ENCODE peak calls at places on chromosomes 7 and 10, in five cellular contexts. B is IMR-90, R is HepG2, P is PC-9, N is GM23248. M is an unnamed sample.

GRCh38 chr7:106887376-106887775 is 22.3 kb downstream of the PIK3CG start:
- DNase-seq in B (no peak), R (no peak), P (no peak), N (no peak), M (no peak)

GRCh38 chr10:73588656-73589055 is 2.5 kb downstream of the USP54 start:
- DNase-seq in B (peak; percentile 32), R (peak; percentile 47), P (no peak), N (peak; percentile 51), M (peak; percentile 26)

GRCh38 chr7:106041140-106041717 is 70.9 kb downstream of the SYPL1 start:
- DNase-seq in B (peak; percentile 29), R (peak; percentile 50), P (peak; percentile 39), N (peak; percentile 71), M (peak; percentile 65)

GRCh38 chr7:149220534-149220933 is 18.9 kb upstream of the ZNF212 start:
- DNase-seq in B (peak; percentile 75), R (no peak), P (no peak), N (peak; percentile 89), M (no peak)

GRCh38 chr7:32481921-32482320 is 8.3 kb downstream of the LSM5 start:
- DNase-seq in B (no peak), R (no peak), P (no peak), N (no peak), M (no peak)

GRCh38 chr7:2164646-2165045 is 68.1 kb downstream of the MAD1L1 start:
- DNase-seq in B (no peak), R (no peak), P (no peak), N (no peak), M (no peak)

GRCh38 chr7:29141981-29142380 is 4.4 kb downstream of the CPVL start:
- DNase-seq in B (no peak), R (no peak), P (no peak), N (no peak), M (no peak)

GRCh38 chr10:55668326-55668922 is 692.6 kb downstream of the ZWINT start:
- DNase-seq in B (no peak), R (peak; percentile 18), P (no peak), N (peak; percentile 3), M (peak; percentile 43)

DNA sequence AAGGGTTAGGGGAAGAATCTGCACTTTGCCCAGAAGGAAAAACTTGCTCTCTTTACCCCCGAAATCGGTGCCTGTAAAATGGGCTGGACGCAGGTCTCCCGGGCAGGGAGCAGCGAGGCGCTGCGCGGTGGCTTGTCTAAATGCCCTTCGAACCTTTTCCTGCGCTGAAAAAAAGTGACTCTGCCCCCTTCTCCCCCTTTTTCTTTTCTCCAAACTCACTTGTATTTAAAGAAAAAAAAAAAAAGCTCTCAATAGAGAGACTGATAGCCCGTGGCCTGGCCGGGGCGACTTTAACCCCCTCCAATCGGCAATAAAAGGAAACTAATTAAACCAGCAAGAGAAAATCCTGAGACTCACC is 286 bp downstream of the SP8 start:
- DNase-seq in B (no peak), R (no peak), P (no peak), N (no peak), M (no peak)
- H2AFZ ChIP-seq in B (peak overlapping the region; percentile 21), R (no peak overlapping the region), P (no peak overlapping the region), N (peak overlapping the region; percentile 49), M (peak overlapping the region; percentile 48)

GRCh38 chr7:22565315-22565811 is 65.4 kb upstream of the STEAP1B start:
- DNase-seq in B (peak; percentile 74), R (no peak), P (peak; percentile 89), N (peak; percentile 83), M (no peak)
- H3K4me1 ChIP-seq in B (peaks cover 43% of the 10 kb centered on the region), R (peaks cover 8% of the 10 kb centered on the region), P (peaks cover 70% of the 10 kb centered on the region), N (peaks cover 57% of the 10 kb centered on the region), M (peaks cover 32% of the 10 kb centered on the region)

GRCh38 chr7:140196361-140197217 is 19.8 kb upstream of the KDM7A start:
- DNase-seq in B (peak; percentile 34), R (no peak), P (no peak), N (peak; percentile 74), M (no peak)
- H2AFZ ChIP-seq in B (peak overlapping the region; percentile 26), R (no peak overlapping the region), P (no peak overlapping the region), N (peak overlapping the region; percentile 55), M (no peak overlapping the region)

DNA sequence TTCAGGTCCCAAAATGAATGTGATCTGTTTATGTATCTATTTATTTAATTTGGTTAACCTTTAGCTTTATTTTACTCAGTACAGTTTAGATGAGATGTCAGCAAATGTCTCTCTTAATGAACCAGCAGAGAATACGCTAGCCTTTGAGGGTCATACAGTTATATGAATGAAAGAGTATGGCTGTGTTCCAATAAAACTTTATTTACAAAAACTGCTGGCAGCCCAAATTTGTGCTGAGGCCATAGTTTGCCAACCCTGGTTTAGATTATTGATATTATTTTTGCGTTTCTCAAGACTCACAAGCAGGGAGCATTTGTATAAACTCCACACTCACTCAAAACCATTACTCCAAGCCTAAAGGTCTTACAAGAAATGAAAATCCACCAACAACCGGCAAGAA is 323.4 kb upstream of the NRP1 start:
- DNase-seq in B (no peak), R (no peak), P (no peak), N (no peak), M (no peak)
- H3K4me1 ChIP-seq in B (peaks cover 4% of the 10 kb centered on the region), R (peaks cover 36% of the 10 kb centered on the region), P (peaks cover 10% of the 10 kb centered on the region), N (peaks cover 32% of the 10 kb centered on the region), M (no peaks in the 10 kb centered on the region)

DNA sequence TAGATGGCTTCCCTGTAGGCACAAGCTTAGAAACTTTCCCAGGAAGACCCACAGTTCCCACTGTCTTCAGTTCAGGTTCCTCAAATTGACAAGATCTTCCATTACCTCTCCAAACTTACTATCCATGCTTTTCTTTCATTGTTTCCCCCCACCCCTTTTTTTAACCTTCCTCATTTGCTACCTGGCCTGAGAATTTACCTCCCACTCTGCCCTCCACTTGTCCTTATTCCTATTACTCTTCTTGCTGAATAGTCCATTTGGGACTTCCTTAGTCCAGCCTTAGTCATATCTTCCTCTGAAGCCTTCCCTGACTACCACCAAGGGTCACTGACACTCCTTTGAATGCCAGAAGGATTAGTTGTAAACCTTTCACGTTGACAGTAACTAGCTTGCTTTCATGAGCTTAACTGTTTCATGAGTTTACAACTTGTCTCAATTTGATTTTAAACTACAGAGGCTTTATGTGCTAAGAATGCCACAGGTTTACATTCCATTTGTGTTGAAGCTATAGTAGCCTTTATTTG is 1.2 kb upstream of the CALU start:
- DNase-seq in B (peak; percentile 85), R (peak; percentile 7), P (peak; percentile 87), N (peak; percentile 94), M (peak; percentile 33)
- H2AFZ ChIP-seq in B (no peak overlapping the region), R (no peak overlapping the region), P (peak overlapping the region; percentile 86), N (peak overlapping the region; percentile 68), M (no peak overlapping the region)

GRCh38 chr10:79155301-79156081 is 86.7 kb downstream of the ZMIZ1 start:
- DNase-seq in B (peak; percentile 60), R (no peak), P (no peak), N (peak; percentile 78), M (no peak)

GRCh38 chr10:79150444-79150754 is 81.6 kb downstream of the ZMIZ1 start:
- DNase-seq in B (no peak), R (no peak), P (no peak), N (no peak), M (no peak)

GRCh38 chr10:79152423-79152817 is 83.7 kb downstream of the ZMIZ1 start:
- DNase-seq in B (no peak), R (no peak), P (no peak), N (peak; percentile 79), M (no peak)

GRCh38 chr10:79156334-79157274 is 87.8 kb downstream of the ZMIZ1 start:
- DNase-seq in B (no peak), R (no peak), P (no peak), N (no peak), M (no peak)

GRCh38 chr10:79153753-79154152 is 85.0 kb downstream of the ZMIZ1 start:
- DNase-seq in B (no peak), R (no peak), P (no peak), N (no peak), M (no peak)
- H3K4me1 ChIP-seq in B (peaks cover 72% of the 10 kb centered on the region), R (peaks cover 70% of the 10 kb centered on the region), P (peaks cover 85% of the 10 kb centered on the region), N (peaks cover 75% of the 10 kb centered on the region), M (peaks cover 65% of the 10 kb centered on the region)

GRCh38 chr10:85735997-85736396 is 630.6 kb downstream of the GRID1 start:
- DNase-seq in B (no peak), R (no peak), P (no peak), N (no peak), M (no peak)

GRCh38 chr10:85741626-85742300 is 624.8 kb downstream of the GRID1 start:
- DNase-seq in B (no peak), R (no peak), P (no peak), N (no peak), M (no peak)
- H2AFZ ChIP-seq in B (no peak overlapping the region), R (no peak overlapping the region), P (no peak overlapping the region), N (no peak overlapping the region), M (no peak overlapping the region)